ENCODE peak calls at places on chromosome 5, in nine cellular contexts. V is fibroblast of pulmonary artery, Z is GM12865, E is IMR-90, G is astrocyte of the cerebellum, Y is dorsolateral prefrontal cortex, A is heart left ventricle, H is BE2C, U is stomach. X is an unnamed sample.

GRCh38 chr5:5188377-5189020 is 48.4 kb downstream of the ADAMTS16 start:
- DNase-seq in U (peak; percentile 36), H (no peak), Y (no peak), A (no peak), V (no peak), G (no peak), Z (no peak), E (no peak), X (no peak)

GRCh38 chr5:7392401-7393024 is 3.4 kb upstream of the ADCY2 start:
- DNase-seq in G (peak; percentile 33), H (no peak), U (no peak), Z (no peak), Y (no peak), E (no peak), A (no peak), V (peak; percentile 3), X (peak; percentile 53)

GRCh38 chr5:76615759-76616158 is 7.4 kb downstream of the F2RL2 start:
- DNase-seq in E (peak; percentile 68), Z (no peak), V (no peak), U (no peak), Y (no peak), H (no peak), G (no peak), A (no peak), X (peak; percentile 24)

GRCh38 chr5:54785729-54786548 is 199.5 kb downstream of the ESM1 start:
- DNase-seq in A (peak; percentile 38), G (no peak), Y (peak; percentile 35), U (no peak), V (peak; percentile 36), E (peak; percentile 21), H (peak; percentile 63), Z (peak; percentile 67), X (no peak)

GRCh38 chr5:66757219-66757833 is 161.1 kb downstream of the MAST4 start:
- DNase-seq in V (peak; percentile 89), A (peak; percentile 35), U (peak; percentile 63), E (peak; percentile 44), Z (peak; percentile 38), Y (no peak), G (peak; percentile 69), H (peak; percentile 65), X (peak; percentile 66)

GRCh38 chr5:135901633-135902032 is 6.0 kb upstream of the IL9 start:
- DNase-seq in U (no peak), H (no peak), E (no peak), A (no peak), G (no peak), Y (no peak), Z (no peak), V (no peak), X (no peak)

GRCh38 chr5:113052041-113052795 is 75.6 kb downstream of the DCP2 start:
- DNase-seq in Z (no peak), E (no peak), Y (no peak), H (no peak), V (no peak), G (no peak), U (no peak), A (no peak), X (peak; percentile 77)

GRCh38 chr5:143923634-143924265 is 111.8 kb downstream of the HMHB1 start:
- DNase-seq in E (peak; percentile 66), U (no peak), H (no peak), V (peak; percentile 39), Z (peak; percentile 64), G (no peak), A (no peak), Y (no peak), X (peak; percentile 60)

GRCh38 chr5:1366514-1366913 is 21.6 kb upstream of the CLPTM1L start:
- DNase-seq in Z (peak; percentile 48), H (no peak), E (no peak), U (no peak), A (no peak), G (no peak), Y (no peak), V (no peak), X (no peak)

GRCh38 chr5:151770383-151771258 is 1.1 kb upstream of the G3BP1 start:
- DNase-seq in A (peak; percentile 85), U (peak; percentile 59), G (peak; percentile 63), Y (peak; percentile 83), Z (peak; percentile 91), E (peak; percentile 42), H (peak; percentile 74), V (peak; percentile 84), X (peak; percentile 80)
- TF ChIP-seq CTCF in A (no peak), U (no peak), G (no peak), Y (no peak), Z (peak; percentile 24), E (peak; percentile 10), H (no peak), V (no peak), X (no peak)

GRCh38 chr5:131417240-131417869 is 153.5 kb downstream of the CDC42SE2 start:
- DNase-seq in Z (peak; percentile 83), Y (peak; percentile 79), A (peak; percentile 63), U (peak; percentile 84), H (peak; percentile 82), E (peak; percentile 71), G (peak; percentile 72), V (peak; percentile 86), X (peak; percentile 78)

GRCh38 chr5:131413605-131414559 is 150.0 kb downstream of the CDC42SE2 start:
- DNase-seq in Z (peak; percentile 78), U (no peak), G (no peak), E (no peak), A (no peak), Y (no peak), V (no peak), H (no peak), X (peak; percentile 56)

GRCh38 chr5:131419877-131420276 is 156.0 kb downstream of the CDC42SE2 start:
- DNase-seq in E (no peak), U (no peak), V (no peak), A (no peak), G (no peak), Y (no peak), H (no peak), Z (peak; percentile 49), X (no peak)

GRCh38 chr5:131418846-131419245 is 155.0 kb downstream of the CDC42SE2 start:
- DNase-seq in G (no peak), E (no peak), Z (no peak), U (no peak), A (no peak), Y (no peak), V (no peak), H (no peak), X (no peak)

DNA sequence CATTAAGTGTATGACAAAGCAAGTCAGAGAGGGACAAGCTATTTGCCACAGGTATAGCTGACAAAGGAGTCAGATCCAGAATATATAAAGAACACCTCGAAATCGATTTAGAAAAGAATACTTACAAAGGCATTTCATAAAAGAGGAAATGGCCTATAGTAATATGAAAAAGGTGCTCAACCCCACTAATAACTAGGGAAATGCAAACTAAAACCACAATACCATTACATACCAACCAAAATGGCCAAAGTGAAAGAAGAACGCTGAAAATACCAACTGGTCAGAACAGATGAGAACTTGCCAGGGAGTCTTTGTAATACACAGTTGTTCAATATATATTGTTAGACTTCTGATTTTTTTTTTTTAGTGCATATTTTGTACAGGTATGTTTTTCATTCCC is 152.9 kb downstream of the CDC42SE2 start:
- DNase-seq in Y (no peak), Z (peak; percentile 71), H (no peak), A (no peak), U (no peak), V (no peak), G (no peak), E (no peak), X (no peak)
- H3K4me3 ChIP-seq in Y (no peak overlapping the region), Z (peak overlapping the region; percentile 29), H (no peak overlapping the region), A (no peak overlapping the region), U (no peak overlapping the region), V (no peak overlapping the region), G (no peak overlapping the region), E (no peak overlapping the region), X (no peak overlapping the region)

DNA sequence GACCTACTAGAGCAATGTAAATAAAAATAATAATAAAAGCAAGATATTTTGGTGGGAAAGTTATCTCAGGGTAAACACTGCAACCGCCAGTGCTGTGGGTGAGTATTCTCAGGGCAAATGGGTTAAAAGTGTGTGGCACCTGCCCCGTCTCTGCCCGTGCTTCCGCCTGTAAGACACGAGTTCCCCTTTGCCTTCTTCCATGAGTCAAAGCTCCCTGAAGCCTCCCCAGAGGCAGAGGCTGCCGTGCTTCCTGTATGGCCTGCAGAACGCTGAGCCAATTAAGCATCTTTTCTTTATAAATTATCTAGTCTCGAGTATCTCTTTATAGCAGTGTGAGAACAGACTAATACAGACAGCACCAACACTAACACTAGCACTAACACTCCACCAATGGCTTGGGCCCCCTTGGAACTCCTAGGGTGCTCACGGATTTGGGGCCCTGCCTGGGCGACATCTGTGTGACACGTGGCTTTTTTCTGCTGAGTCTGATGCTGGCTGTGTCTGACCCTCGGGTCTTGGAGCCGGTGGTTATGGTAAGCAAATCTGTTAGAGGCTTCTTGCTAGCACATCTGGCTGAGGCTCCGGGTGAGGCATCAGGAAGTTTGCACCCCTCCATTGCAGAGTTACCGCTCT is 10.6 kb downstream of the PLEKHG4B start:
- DNase-seq in U (no peak), A (no peak), Y (no peak), E (peak; percentile 8), G (no peak), V (no peak), H (no peak), Z (no peak), X (peak; percentile 33)
- TF ChIP-seq CTCF in U (no peak), A (no peak), Y (no peak), E (no peak), G (no peak), V (no peak), H (no peak), Z (no peak), X (no peak)

GRCh38 chr5:64949331-64949730 is 180.6 kb downstream of the CWC27 start:
- DNase-seq in G (no peak), Y (no peak), Z (no peak), E (no peak), A (no peak), U (no peak), V (no peak), H (no peak), X (no peak)
- H3K4me3 ChIP-seq in G (no peak overlapping the region), Y (no peak overlapping the region), Z (no peak overlapping the region), E (no peak overlapping the region), A (no peak overlapping the region), U (no peak overlapping the region), V (no peak overlapping the region), H (no peak overlapping the region), X (no peak overlapping the region)

X was measured in fibroblast of mammary gland.